ENCODE peak calls at places on chromosomes 13 and 19, in eight cellular contexts. X is putamen; E is GOT3; H is activated CD4-positive, alpha-beta T cell treated with anti-CD3 and anti-CD28 coated beads for 1 hour; Y is ureter; J is activated naive CD8-positive, alpha-beta T cell treated with anti-CD3 and anti-CD28 coated beads, Interleukin-2, amount 50 U/mL, for 24 hours; Z is iris pigment epithelial cell; P is NCI-H82. A is an unnamed sample.

GRCh38 chr13:66543780-66544179 is 686.4 kb downstream of the PCDH9 start:
- DNase-seq in X (no peak), E (no peak), H (no peak), Y (no peak), J (no peak), Z (no peak), P (peak; percentile 39), A (no peak)

GRCh38 chr19:367561-367960 is 23.0 kb upstream of the MIER2 start:
- DNase-seq in X (no peak), E (no peak), H (no peak), Y (no peak), J (no peak), Z (no peak), P (no peak), A (no peak)

GRCh38 chr13:31797154-31797775 is 57.9 kb downstream of the RXFP2 start:
- DNase-seq in X (no peak), E (no peak), H (no peak), Y (no peak), J (no peak), Z (peak; percentile 28), P (peak; percentile 54), A (no peak)

GRCh38 chr13:49836516-49836915 is 44.0 kb upstream of the KPNA3 start:
- DNase-seq in X (no peak), E (no peak), H (no peak), Y (no peak), J (no peak), Z (no peak), P (peak; percentile 26), A (no peak)

GRCh38 chr19:7550987-7551761 is 15.7 kb downstream of the PNPLA6 start:
- DNase-seq in X (peak; percentile 85), E (no peak), H (no peak), Y (peak; percentile 52), J (peak; percentile 26), Z (peak; percentile 65), P (peak; percentile 78), A (no peak)

GRCh38 chr19:17170538-17171297 is 44.4 kb upstream of the USE1 start:
- DNase-seq in X (no peak), E (no peak), H (no peak), Y (no peak), J (peak; percentile 25), Z (peak; percentile 15), P (no peak), A (no peak)

GRCh38 chr13:110676511-110677204 is 29.3 kb downstream of the CARS2 start:
- DNase-seq in X (no peak), E (no peak), H (no peak), Y (no peak), J (peak; percentile 35), Z (no peak), P (no peak), A (peak; percentile 63)

GRCh38 chr13:104782741-104783140 is 1716.5 kb upstream of the SLC10A2 start:
- DNase-seq in X (no peak), E (no peak), H (no peak), Y (no peak), J (no peak), Z (no peak), P (no peak), A (no peak)

GRCh38 chr13:73060251-73061160 is 1.7 kb downstream of the KLF5 start:
- DNase-seq in X (no peak), E (no peak), H (no peak), Y (no peak), J (peak; percentile 3), Z (peak; percentile 80), P (peak; percentile 20), A (no peak)

GRCh38 chr13:97982286-97982685 is 28.8 kb downstream of the IPO5 start:
- DNase-seq in X (no peak), E (no peak), H (no peak), Y (no peak), J (no peak), Z (no peak), P (no peak), A (no peak)

GRCh38 chr19:15248648-15249559 is 16.7 kb upstream of the EPHX3 start:
- DNase-seq in X (no peak), E (peak; percentile 56), H (no peak), Y (peak; percentile 80), J (no peak), Z (peak; percentile 88), P (no peak), A (no peak)

GRCh38 chr19:10289836-10290438 is at the start of gene ICAM5:
- DNase-seq in X (peak; percentile 55), E (no peak), H (no peak), Y (no peak), J (peak; percentile 54), Z (no peak), P (peak; percentile 84), A (peak; percentile 49)

GRCh38 chr19:15280915-15281683 is 48.9 kb upstream of the EPHX3 start:
- DNase-seq in X (peak; percentile 76), E (no peak), H (no peak), Y (peak; percentile 81), J (no peak), Z (peak; percentile 96), P (peak; percentile 100), A (no peak)

A was measured in memory B cell.